ENCODE peak calls at places on chromosomes 11 and 22, in nine cellular contexts. One of them, this sample, is unnamed.

GRCh38 chr11:93525601-93526000 is 17.6 kb downstream of the SMCO4 start:
- DNase-seq in tibial nerve: no peak
- DNase-seq in psoas muscle: peak
- DNase-seq in choroid plexus epithelial cell: peak
- DNase-seq in breast epithelium: no peak
- DNase-seq in fibroblast of pulmonary artery: peak
- DNase-seq in NB4: peak
- DNase-seq in Calu3: no peak
- DNase-seq in astrocyte of the cerebellum: no peak
- DNase-seq in this sample: no peak

GRCh38 chr22:37898441-37899181 is 7.5 kb upstream of the MICALL1 start:
- DNase-seq in NB4: no peak
- DNase-seq in breast epithelium: peak
- DNase-seq in psoas muscle: no peak
- DNase-seq in fibroblast of pulmonary artery: peak
- DNase-seq in tibial nerve: no peak
- DNase-seq in Calu3: peak
- DNase-seq in astrocyte of the cerebellum: no peak
- DNase-seq in choroid plexus epithelial cell: no peak
- DNase-seq in this sample: peak

GRCh38 chr11:72573380-72573949 is 100.8 kb downstream of the PDE2A start:
- DNase-seq in astrocyte of the cerebellum: no peak
- DNase-seq in NB4: peak
- DNase-seq in breast epithelium: no peak
- DNase-seq in fibroblast of pulmonary artery: peak
- DNase-seq in Calu3: peak
- DNase-seq in choroid plexus epithelial cell: peak
- DNase-seq in psoas muscle: no peak
- DNase-seq in tibial nerve: no peak
- DNase-seq in this sample: peak

GRCh38 chr11:73428227-73428626 is 52.0 kb downstream of the RELT start:
- DNase-seq in tibial nerve: no peak
- DNase-seq in astrocyte of the cerebellum: no peak
- DNase-seq in Calu3: no peak
- DNase-seq in breast epithelium: no peak
- DNase-seq in fibroblast of pulmonary artery: no peak
- DNase-seq in NB4: no peak
- DNase-seq in choroid plexus epithelial cell: no peak
- DNase-seq in psoas muscle: no peak
- DNase-seq in this sample: no peak

GRCh38 chr22:38766076-38766777 is 10.4 kb upstream of the SUN2 start:
- DNase-seq in NB4: peak
- DNase-seq in tibial nerve: peak
- DNase-seq in choroid plexus epithelial cell: peak
- DNase-seq in breast epithelium: peak
- DNase-seq in Calu3: peak
- DNase-seq in astrocyte of the cerebellum: no peak
- DNase-seq in psoas muscle: peak
- DNase-seq in fibroblast of pulmonary artery: peak
- DNase-seq in this sample: peak

GRCh38 chr11:69463181-69463891 is 18.1 kb upstream of the LINC01488 start:
- DNase-seq in choroid plexus epithelial cell: peak
- DNase-seq in tibial nerve: peak
- DNase-seq in NB4: peak
- DNase-seq in breast epithelium: no peak
- DNase-seq in astrocyte of the cerebellum: peak
- DNase-seq in Calu3: no peak
- DNase-seq in psoas muscle: peak
- DNase-seq in fibroblast of pulmonary artery: peak
- DNase-seq in this sample: no peak

GRCh38 chr22:35620624-35621245 is 3.6 kb upstream of the MB start:
- DNase-seq in breast epithelium: no peak
- DNase-seq in choroid plexus epithelial cell: peak
- DNase-seq in astrocyte of the cerebellum: no peak
- DNase-seq in fibroblast of pulmonary artery: peak
- DNase-seq in NB4: no peak
- DNase-seq in psoas muscle: peak
- DNase-seq in Calu3: no peak
- DNase-seq in tibial nerve: no peak
- DNase-seq in this sample: no peak

GRCh38 chr11:57463596-57464342 is 3.4 kb downstream of the RTN4RL2 start:
- DNase-seq in NB4: no peak
- DNase-seq in fibroblast of pulmonary artery: no peak
- DNase-seq in breast epithelium: no peak
- DNase-seq in tibial nerve: no peak
- DNase-seq in astrocyte of the cerebellum: no peak
- DNase-seq in Calu3: no peak
- DNase-seq in psoas muscle: no peak
- DNase-seq in choroid plexus epithelial cell: no peak
- DNase-seq in this sample: no peak

GRCh38 chr11:72589802-72590761 is 84.1 kb downstream of the PDE2A start:
- DNase-seq in breast epithelium: no peak
- DNase-seq in choroid plexus epithelial cell: peak
- DNase-seq in fibroblast of pulmonary artery: peak
- DNase-seq in psoas muscle: no peak
- DNase-seq in Calu3: peak
- DNase-seq in NB4: peak
- DNase-seq in astrocyte of the cerebellum: no peak
- DNase-seq in tibial nerve: no peak
- DNase-seq in this sample: peak

GRCh38 chr11:76339217-76339616 is 41.7 kb downstream of the THAP12 start:
- DNase-seq in breast epithelium: no peak
- DNase-seq in psoas muscle: peak
- DNase-seq in NB4: peak
- DNase-seq in tibial nerve: peak
- DNase-seq in fibroblast of pulmonary artery: peak
- DNase-seq in astrocyte of the cerebellum: no peak
- DNase-seq in Calu3: no peak
- DNase-seq in choroid plexus epithelial cell: peak
- DNase-seq in this sample: peak

GRCh38 chr22:23130697-23131096 is 11.1 kb downstream of the RSPH14 start:
- DNase-seq in fibroblast of pulmonary artery: no peak
- DNase-seq in breast epithelium: no peak
- DNase-seq in Calu3: no peak
- DNase-seq in choroid plexus epithelial cell: no peak
- DNase-seq in astrocyte of the cerebellum: no peak
- DNase-seq in NB4: no peak
- DNase-seq in psoas muscle: no peak
- DNase-seq in tibial nerve: no peak
- DNase-seq in this sample: no peak

GRCh38 chr11:10784229-10785145 is 24.2 kb downstream of the EIF4G2 start:
- DNase-seq in NB4: no peak
- DNase-seq in astrocyte of the cerebellum: peak
- DNase-seq in fibroblast of pulmonary artery: peak
- DNase-seq in choroid plexus epithelial cell: peak
- DNase-seq in psoas muscle: no peak
- DNase-seq in Calu3: no peak
- DNase-seq in breast epithelium: no peak
- DNase-seq in tibial nerve: no peak
- DNase-seq in this sample: peak

GRCh38 chr11:13434247-13435205 is 28.5 kb downstream of the BTBD10 start:
- DNase-seq in NB4: no peak
- DNase-seq in tibial nerve: no peak
- DNase-seq in Calu3: no peak
- DNase-seq in breast epithelium: no peak
- DNase-seq in choroid plexus epithelial cell: no peak
- DNase-seq in fibroblast of pulmonary artery: no peak
- DNase-seq in astrocyte of the cerebellum: no peak
- DNase-seq in psoas muscle: no peak
- DNase-seq in this sample: no peak

GRCh38 chr11:6727971-6728890 is 43.5 kb downstream of the OR2AG2 start:
- DNase-seq in NB4: no peak
- DNase-seq in breast epithelium: no peak
- DNase-seq in astrocyte of the cerebellum: no peak
- DNase-seq in psoas muscle: no peak
- DNase-seq in choroid plexus epithelial cell: no peak
- DNase-seq in tibial nerve: no peak
- DNase-seq in Calu3: no peak
- DNase-seq in fibroblast of pulmonary artery: no peak
- DNase-seq in this sample: no peak

GRCh38 chr22:41664490-41664889 is 24.2 kb downstream of the SNU13 start:
- DNase-seq in choroid plexus epithelial cell: no peak
- DNase-seq in breast epithelium: no peak
- DNase-seq in tibial nerve: no peak
- DNase-seq in astrocyte of the cerebellum: no peak
- DNase-seq in fibroblast of pulmonary artery: no peak
- DNase-seq in NB4: no peak
- DNase-seq in Calu3: no peak
- DNase-seq in psoas muscle: no peak
- DNase-seq in this sample: no peak

GRCh38 chr11:120337133-120337895 is 1.1 kb downstream of the ARHGEF12 start:
- DNase-seq in tibial nerve: peak
- DNase-seq in fibroblast of pulmonary artery: peak
- DNase-seq in choroid plexus epithelial cell: peak
- DNase-seq in NB4: no peak
- DNase-seq in Calu3: no peak
- DNase-seq in psoas muscle: peak
- DNase-seq in astrocyte of the cerebellum: no peak
- DNase-seq in breast epithelium: no peak
- DNase-seq in this sample: peak

GRCh38 chr22:48410536-48410935 is 1417.1 kb downstream of the BRD1 start:
- DNase-seq in choroid plexus epithelial cell: no peak
- DNase-seq in astrocyte of the cerebellum: no peak
- DNase-seq in breast epithelium: peak
- DNase-seq in NB4: no peak
- DNase-seq in fibroblast of pulmonary artery: no peak
- DNase-seq in Calu3: no peak
- DNase-seq in psoas muscle: no peak
- DNase-seq in tibial nerve: no peak
- DNase-seq in this sample: no peak

GRCh38 chr11:72040497-72041363 is 39.6 kb downstream of the NUMA1 start:
- DNase-seq in astrocyte of the cerebellum: peak
- DNase-seq in Calu3: peak
- DNase-seq in fibroblast of pulmonary artery: peak
- DNase-seq in NB4: no peak
- DNase-seq in tibial nerve: peak
- DNase-seq in choroid plexus epithelial cell: peak
- DNase-seq in psoas muscle: peak
- DNase-seq in breast epithelium: peak
- DNase-seq in this sample: peak

DNA sequence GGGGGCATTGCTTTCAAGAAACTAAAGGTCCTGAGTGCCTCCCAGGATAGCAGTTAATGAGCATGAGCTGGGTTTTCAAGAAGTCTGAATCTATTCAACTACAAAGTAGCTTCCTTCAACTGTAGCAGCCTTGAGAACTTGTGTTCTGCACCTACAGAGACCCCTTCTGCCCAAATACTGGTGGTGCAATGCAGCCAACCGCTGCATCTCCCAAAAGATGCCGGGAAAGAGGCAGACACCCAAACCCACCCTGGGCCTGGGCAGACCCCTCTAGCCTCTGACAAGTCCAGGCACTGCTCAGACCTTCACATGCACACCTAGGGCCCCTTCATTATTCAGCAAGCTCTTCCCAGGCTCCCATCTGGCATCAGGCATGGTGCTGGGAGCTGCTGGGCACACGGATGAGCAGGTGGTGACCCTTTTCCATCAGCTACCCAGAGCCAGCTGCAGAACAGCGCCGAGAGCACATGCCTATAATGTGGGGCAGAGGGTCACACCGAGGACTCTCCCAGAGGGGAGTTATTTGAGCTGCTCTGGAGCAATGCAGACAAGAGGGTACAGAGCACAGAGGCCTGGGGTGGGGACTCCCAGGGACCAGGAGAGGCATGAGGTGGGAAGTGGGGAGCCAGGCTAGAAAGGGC is 44.9 kb upstream of the ETS1 start:
- DNase-seq in psoas muscle: no peak
- DNase-seq in choroid plexus epithelial cell: peak
- DNase-seq in Calu3: peak
- DNase-seq in NB4: peak
- DNase-seq in breast epithelium: no peak
- DNase-seq in astrocyte of the cerebellum: peak
- DNase-seq in fibroblast of pulmonary artery: peak
- DNase-seq in tibial nerve: peak
- DNase-seq in this sample: peak
- TF ChIP-seq CTCF in psoas muscle: peak
- TF ChIP-seq CTCF in choroid plexus epithelial cell: peak
- TF ChIP-seq CTCF in Calu3: peak
- TF ChIP-seq CTCF in NB4: peak
- TF ChIP-seq CTCF in breast epithelium: peak
- TF ChIP-seq CTCF in astrocyte of the cerebellum: peak
- TF ChIP-seq CTCF in fibroblast of pulmonary artery: peak
- TF ChIP-seq CTCF in tibial nerve: peak
- TF ChIP-seq CTCF in this sample: peak

DNA sequence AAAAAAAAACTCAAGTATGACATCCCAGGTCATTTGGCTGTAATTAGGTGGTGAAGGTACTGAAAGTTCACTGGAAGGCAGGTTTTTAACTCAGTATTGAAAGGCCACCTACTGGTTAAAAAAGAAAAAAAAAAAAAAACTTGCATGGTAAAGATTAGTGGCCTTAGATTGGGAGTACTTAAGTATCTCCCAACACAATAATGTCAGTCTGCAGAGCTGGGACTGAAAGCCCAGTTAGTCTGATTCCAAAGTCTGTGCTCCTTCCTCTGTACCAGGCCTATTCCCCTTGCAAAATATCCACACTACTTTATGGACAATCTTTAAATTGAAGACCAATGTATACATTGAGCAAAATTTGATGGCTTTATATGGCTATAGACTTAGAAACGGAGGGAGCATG is 85.5 kb downstream of the NOX4 start:
- DNase-seq in tibial nerve: no peak
- DNase-seq in psoas muscle: no peak
- DNase-seq in Calu3: no peak
- DNase-seq in breast epithelium: no peak
- DNase-seq in choroid plexus epithelial cell: peak
- DNase-seq in astrocyte of the cerebellum: no peak
- DNase-seq in fibroblast of pulmonary artery: peak
- DNase-seq in NB4: peak
- DNase-seq in this sample: no peak
- TF ChIP-seq CTCF in tibial nerve: no peak
- TF ChIP-seq CTCF in psoas muscle: no peak
- TF ChIP-seq CTCF in Calu3: no peak
- TF ChIP-seq CTCF in breast epithelium: no peak
- TF ChIP-seq CTCF in choroid plexus epithelial cell: peak
- TF ChIP-seq CTCF in astrocyte of the cerebellum: peak
- TF ChIP-seq CTCF in fibroblast of pulmonary artery: peak
- TF ChIP-seq CTCF in NB4: no peak
- TF ChIP-seq CTCF in this sample: no peak

DNA sequence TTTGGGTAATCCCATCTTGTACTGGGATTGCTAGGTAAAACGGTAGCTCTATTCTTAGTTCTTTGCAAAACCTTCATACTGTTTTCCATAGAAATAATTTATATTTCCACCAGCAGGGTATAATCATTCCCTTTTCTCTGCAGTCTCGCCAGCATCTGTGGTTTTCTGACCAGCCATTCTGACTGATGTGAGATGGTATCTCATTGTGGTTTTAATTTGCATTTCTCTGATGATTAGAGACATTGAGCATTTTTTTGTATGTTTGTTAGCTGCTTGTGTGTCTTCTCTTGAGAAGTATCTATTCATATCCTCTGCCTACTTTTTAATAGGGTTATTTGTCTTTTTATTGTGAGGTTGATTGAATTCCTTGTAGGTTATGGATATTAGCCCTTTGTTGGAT is 220.9 kb downstream of the PGR start:
- DNase-seq in tibial nerve: no peak
- DNase-seq in breast epithelium: no peak
- DNase-seq in choroid plexus epithelial cell: peak
- DNase-seq in astrocyte of the cerebellum: peak
- DNase-seq in fibroblast of pulmonary artery: no peak
- DNase-seq in NB4: no peak
- DNase-seq in Calu3: no peak
- DNase-seq in psoas muscle: no peak
- DNase-seq in this sample: no peak
- TF ChIP-seq CTCF in tibial nerve: no peak
- TF ChIP-seq CTCF in breast epithelium: no peak
- TF ChIP-seq CTCF in choroid plexus epithelial cell: no peak
- TF ChIP-seq CTCF in astrocyte of the cerebellum: peak
- TF ChIP-seq CTCF in fibroblast of pulmonary artery: no peak
- TF ChIP-seq CTCF in NB4: no peak
- TF ChIP-seq CTCF in Calu3: no peak
- TF ChIP-seq CTCF in psoas muscle: no peak
- TF ChIP-seq CTCF in this sample: no peak

GRCh38 chr11:3058753-3059664 is 1.8 kb upstream of the CARS1 start:
- DNase-seq in breast epithelium: no peak
- DNase-seq in NB4: no peak
- DNase-seq in choroid plexus epithelial cell: peak
- DNase-seq in astrocyte of the cerebellum: no peak
- DNase-seq in psoas muscle: no peak
- DNase-seq in Calu3: peak
- DNase-seq in tibial nerve: no peak
- DNase-seq in fibroblast of pulmonary artery: peak
- DNase-seq in this sample: no peak
- TF ChIP-seq CTCF in breast epithelium: no peak
- TF ChIP-seq CTCF in NB4: no peak
- TF ChIP-seq CTCF in choroid plexus epithelial cell: peak
- TF ChIP-seq CTCF in astrocyte of the cerebellum: no peak
- TF ChIP-seq CTCF in psoas muscle: no peak
- TF ChIP-seq CTCF in Calu3: no peak
- TF ChIP-seq CTCF in tibial nerve: no peak
- TF ChIP-seq CTCF in fibroblast of pulmonary artery: no peak
- TF ChIP-seq CTCF in this sample: no peak